ENCODE peak calls at places on chromosomes 5 and 9, in seven cellular contexts. L is H1, H is mesenchymal stem cell, I is neuronal stem cell, W is H9, Z is mesendoderm, O is IMR-90. B is an unnamed sample.

GRCh38 chr5:5751496-5751895 is 329.0 kb downstream of the ICE1 start:
- DNase-seq in L (no peak), H (no peak), I (no peak), W (no peak), Z (no peak), O (no peak), B (no peak)

GRCh38 chr5:36177715-36178556 is 26.0 kb downstream of the SKP2 start:
- DNase-seq in L (no peak), H (peak), I (peak), W (no peak), Z (no peak), O (peak), B (no peak)

GRCh38 chr5:54663876-54664275 is 146.3 kb downstream of the SNX18 start:
- DNase-seq in L (no peak), H (peak), I (no peak), W (no peak), Z (no peak), O (peak), B (peak)

GRCh38 chr9:99445377-99445891 is 223.4 kb downstream of the SEC61B start:
- DNase-seq in L (no peak), H (peak), I (no peak), W (no peak), Z (peak), O (peak), B (peak)

GRCh38 chr5:96968614-96969013 is 32.7 kb downstream of the LNPEP start:
- DNase-seq in L (no peak), H (peak), I (no peak), W (no peak), Z (no peak), O (peak), B (no peak)

GRCh38 chr5:32170303-32171170 is 3.6 kb downstream of the GOLPH3 start:
- DNase-seq in L (no peak), H (peak), I (no peak), W (no peak), Z (peak), O (peak), B (peak)

GRCh38 chr5:171646338-171647042 is 139.1 kb upstream of the SMIM23 start:
- DNase-seq in L (no peak), H (no peak), I (no peak), W (no peak), Z (no peak), O (no peak), B (no peak)

GRCh38 chr5:18487928-18488480 is 853.7 kb downstream of the TAF11L14 start:
- DNase-seq in L (no peak), H (peak), I (no peak), W (no peak), Z (no peak), O (no peak), B (no peak)

GRCh38 chr9:72305102-72305546 is 59.9 kb downstream of the ZFAND5 start:
- DNase-seq in L (no peak), H (peak), I (peak), W (peak), Z (peak), O (peak), B (peak)

GRCh38 chr5:80117446-80117845 is 82.3 kb downstream of the THBS4 start:
- DNase-seq in L (no peak), H (peak), I (no peak), W (no peak), Z (no peak), O (no peak), B (no peak)

GRCh38 chr5:607541-608285 is 4.4 kb upstream of the CEP72 start:
- DNase-seq in L (peak), H (no peak), I (no peak), W (no peak), Z (no peak), O (no peak), B (no peak)

GRCh38 chr5:109567374-109568044 is 122.2 kb upstream of the MAN2A1 start:
- DNase-seq in L (no peak), H (peak), I (no peak), W (no peak), Z (peak), O (peak), B (no peak)

DNA sequence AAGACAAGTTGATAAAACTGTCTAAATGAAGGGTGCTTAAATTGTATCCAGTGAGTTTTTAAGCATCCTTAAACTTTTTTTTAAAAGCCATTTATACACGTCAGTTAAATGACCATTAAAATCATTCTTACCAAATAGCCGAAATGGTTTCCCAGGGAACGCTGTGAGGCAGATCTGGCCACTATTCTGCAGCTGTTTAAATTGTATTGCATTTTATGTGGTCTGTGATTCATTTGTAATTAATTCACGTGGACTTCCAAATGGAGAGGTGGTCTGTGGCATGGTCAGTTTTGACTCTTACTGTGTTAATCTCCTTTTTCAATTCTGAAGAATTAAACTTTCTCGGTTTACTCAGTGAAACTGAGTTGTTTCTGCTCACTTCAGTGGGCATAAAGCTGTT is 113.7 kb upstream of the OTULINL start:
- DNase-seq in L (no peak), H (no peak), I (no peak), W (no peak), Z (no peak), O (no peak), B (no peak)
- H3K9ac ChIP-seq in L (no peak), H (peak), I (no peak), W (no peak), Z (no peak), O (no peak), B (no peak)

DNA sequence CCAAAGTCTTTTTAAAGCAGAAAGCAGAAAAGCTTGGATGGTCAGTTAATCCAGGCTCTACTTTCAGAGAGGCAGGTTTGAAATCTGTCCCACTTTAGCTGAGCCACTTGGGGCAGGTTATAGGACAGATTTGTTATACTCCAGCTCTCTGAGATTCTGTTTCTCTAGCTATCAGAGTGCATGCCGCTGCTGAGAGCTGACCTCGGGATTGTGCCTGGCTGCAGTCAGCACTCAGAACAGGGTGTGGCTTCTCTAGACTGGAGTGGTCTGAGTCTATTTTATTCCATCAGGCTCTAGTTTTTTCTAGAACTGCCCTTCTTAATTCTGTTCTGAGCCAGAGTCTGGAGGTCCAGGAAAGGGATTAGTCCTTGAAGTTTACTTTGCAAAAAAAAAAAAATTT is 67.7 kb downstream of the NDFIP1 start:
- DNase-seq in L (no peak), H (no peak), I (no peak), W (no peak), Z (no peak), O (no peak), B (no peak)
- H2AK5ac ChIP-seq in L (no peak), H (no peak), I (no peak), W (no peak), Z (no peak), O (no peak), B (no peak)

DNA sequence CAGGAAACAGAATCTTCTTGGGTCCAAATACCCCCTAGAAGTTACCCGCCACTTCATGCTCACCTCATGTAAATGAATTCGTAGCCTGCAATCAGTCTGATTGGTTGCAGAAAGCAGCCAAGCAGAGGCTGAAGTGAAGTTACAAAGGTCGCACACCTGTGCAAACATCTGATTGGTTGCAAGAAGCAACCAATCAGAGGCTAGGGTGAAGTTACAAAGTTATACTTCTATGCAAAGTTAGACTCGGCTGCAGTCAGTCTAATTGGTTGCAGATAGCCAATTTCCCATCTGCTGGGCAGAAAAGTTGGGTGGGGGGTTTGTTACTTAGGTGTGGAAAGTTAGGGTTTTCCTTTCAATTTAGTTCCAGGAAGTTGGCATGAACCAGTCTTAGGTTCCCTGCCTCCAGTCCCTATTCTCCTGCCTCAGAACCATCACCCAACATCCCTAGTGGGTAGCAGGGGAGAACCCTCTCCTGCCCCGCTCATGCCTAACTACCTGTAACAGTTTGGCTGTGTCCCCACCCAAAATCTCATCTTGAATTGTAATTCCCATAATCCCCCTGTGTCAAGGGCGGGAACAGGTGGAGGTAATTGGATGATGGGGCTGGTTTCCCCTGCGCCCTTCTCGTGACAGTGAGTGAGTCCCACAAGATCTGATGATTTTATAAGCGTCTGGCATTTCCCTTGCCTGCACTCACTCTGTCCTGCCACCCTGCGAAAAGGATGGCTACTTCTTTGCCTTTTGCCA is 1.2 kb upstream of the RUSC2 start:
- DNase-seq in L (no peak), H (no peak), I (no peak), W (no peak), Z (no peak), O (no peak), B (no peak)
- H3K9ac ChIP-seq in L (no peak), H (peak), I (peak), W (peak), Z (peak), O (peak), B (no peak)

DNA sequence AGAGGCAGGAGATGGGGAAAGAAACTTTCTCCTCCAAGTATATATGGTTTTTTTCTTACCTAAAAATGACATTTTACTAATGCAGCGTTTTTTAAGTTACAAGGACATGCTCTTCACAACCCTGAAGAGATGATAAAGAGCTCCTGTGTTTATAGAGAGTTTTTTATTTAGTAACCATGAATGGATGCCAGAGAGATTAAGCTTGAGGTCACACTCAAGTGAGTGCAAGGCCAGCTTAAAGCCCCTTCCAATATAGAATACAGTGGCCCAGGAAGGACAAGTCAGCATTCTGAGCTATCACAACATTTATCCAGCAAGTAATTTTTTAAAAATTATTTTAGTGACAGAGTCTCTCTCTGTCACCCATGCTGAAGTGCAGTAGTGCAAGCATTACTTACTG is 6.7 kb upstream of the HAVCR2 start:
- DNase-seq in L (no peak), H (no peak), I (no peak), W (no peak), Z (no peak), O (no peak), B (no peak)
- H2AK5ac ChIP-seq in L (no peak), H (no peak), I (no peak), W (no peak), Z (no peak), O (no peak), B (no peak)

GRCh38 chr5:37737326-37738056 is 102.3 kb downstream of the GDNF start:
- DNase-seq in L (no peak), H (no peak), I (no peak), W (no peak), Z (no peak), O (no peak), B (no peak)

GRCh38 chr5:37738865-37739488 is 100.9 kb downstream of the GDNF start:
- DNase-seq in L (no peak), H (no peak), I (no peak), W (no peak), Z (no peak), O (no peak), B (no peak)

GRCh38 chr5:37738057-37738691 is 101.7 kb downstream of the GDNF start:
- DNase-seq in L (no peak), H (peak), I (no peak), W (no peak), Z (no peak), O (peak), B (peak)

GRCh38 chr5:37739817-37740261 is 100.0 kb downstream of the GDNF start:
- DNase-seq in L (no peak), H (peak), I (no peak), W (no peak), Z (no peak), O (peak), B (no peak)

GRCh38 chr5:37740331-37741066 is 99.3 kb downstream of the GDNF start:
- DNase-seq in L (no peak), H (peak), I (no peak), W (no peak), Z (no peak), O (peak), B (no peak)
- H3K9ac ChIP-seq in L (no peak), H (peak), I (no peak), W (no peak), Z (no peak), O (no peak), B (no peak)

DNA sequence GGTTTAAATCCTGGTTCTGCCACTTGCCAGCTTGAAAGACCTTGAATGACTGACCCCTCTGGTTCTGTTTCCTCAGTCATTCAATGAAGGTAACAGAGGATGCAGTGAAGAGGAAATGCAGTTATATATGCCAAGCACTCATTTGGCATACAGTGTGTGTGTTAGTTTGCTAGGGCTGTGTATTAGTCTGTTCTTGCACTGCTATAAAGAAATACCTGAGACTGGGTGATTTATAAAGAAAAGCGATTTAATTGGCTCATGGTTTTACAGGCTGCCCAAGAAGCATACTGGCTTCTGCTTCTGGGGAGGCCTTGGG is 8.6 kb upstream of the WHRN start:
- DNase-seq in L (no peak), H (no peak), I (no peak), W (no peak), Z (no peak), O (no peak), B (no peak)
- H2AK5ac ChIP-seq in L (no peak), H (no peak), I (no peak), W (no peak), Z (no peak), O (no peak), B (no peak)

DNA sequence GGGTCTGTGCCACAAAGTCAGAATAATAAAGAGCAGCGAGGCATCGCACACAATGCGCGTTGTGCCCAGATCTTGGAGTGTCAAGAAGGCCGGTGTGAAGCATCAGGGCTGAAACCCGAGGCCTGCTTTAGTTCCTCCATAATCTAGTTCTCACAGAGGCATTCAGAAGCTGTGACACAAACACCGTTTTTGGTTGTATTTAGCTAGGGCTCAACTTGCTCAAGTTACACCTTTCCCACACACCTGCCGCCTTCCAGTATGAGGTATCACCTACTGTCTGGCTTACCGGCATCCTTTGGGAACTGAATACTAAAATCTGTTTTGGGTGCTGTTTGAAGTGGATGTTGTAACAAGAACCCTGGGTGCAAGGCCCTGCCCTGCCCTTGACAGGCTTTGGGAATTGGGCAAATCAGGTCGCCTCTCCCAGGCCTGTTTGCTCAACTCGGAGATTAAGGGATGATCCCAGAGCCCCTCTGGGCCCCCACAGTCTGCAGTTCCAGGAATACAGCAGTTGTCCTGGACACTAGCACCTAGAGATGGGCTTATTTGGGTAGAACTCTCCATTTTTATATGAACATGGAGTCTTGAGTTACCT is 27.0 kb downstream of the SLC25A25 start:
- DNase-seq in L (no peak), H (no peak), I (no peak), W (no peak), Z (no peak), O (no peak), B (no peak)
- H3K9ac ChIP-seq in L (no peak), H (peak), I (no peak), W (no peak), Z (no peak), O (no peak), B (no peak)

GRCh38 chr5:41305056-41305455 is 91.7 kb upstream of the C6 start:
- DNase-seq in L (no peak), H (no peak), I (no peak), W (no peak), Z (no peak), O (no peak), B (no peak)
- H2AK5ac ChIP-seq in L (no peak), H (no peak), I (no peak), W (no peak), Z (no peak), O (no peak), B (no peak)

B was measured in trophoblast cell.